ENCODE peak calls at places on chromosomes 5 and 9, in six cellular contexts. I, U, L, N, C and W are unnamed samples.

GRCh38 chr5:36414869-36415282 is 113.2 kb upstream of the RANBP3L start:
- DNase-seq in C (no peak), I (peak), L (peak), N (no peak), U (no peak), W (peak)

GRCh38 chr5:64742821-64743220 is 25.7 kb downstream of the SREK1IP1 start:
- DNase-seq in L (no peak), I (no peak), N (no peak), U (no peak), C (peak), W (no peak)

GRCh38 chr9:79012561-79012960 is 559.2 kb upstream of the TLE4 start:
- DNase-seq in I (peak), C (peak), N (no peak), L (peak), U (no peak), W (no peak)

GRCh38 chr5:95667219-95667618 is 15.6 kb downstream of the SPATA9 start:
- DNase-seq in C (no peak), L (no peak), N (no peak), U (peak), I (no peak), W (no peak)

GRCh38 chr9:79184821-79185220 is 386.9 kb upstream of the TLE4 start:
- DNase-seq in L (no peak), U (no peak), I (no peak), N (no peak), C (peak), W (no peak)

GRCh38 chr9:16704489-16705111 is 165.9 kb downstream of the BNC2 start:
- DNase-seq in L (no peak), I (peak), U (no peak), N (peak), C (peak), W (no peak)

GRCh38 chr5:163569284-163569683 is 63.9 kb downstream of the MAT2B start:
- DNase-seq in I (no peak), C (no peak), N (no peak), L (peak), U (no peak), W (no peak)

GRCh38 chr5:130213607-130214006 is 309.3 kb downstream of the CHSY3 start:
- DNase-seq in U (no peak), C (no peak), I (no peak), L (no peak), N (no peak), W (no peak)

GRCh38 chr9:93451762-93452709 is 551 bp downstream of the FAM120A start:
- DNase-seq in L (peak), C (peak), U (peak), N (peak), I (peak), W (no peak)

GRCh38 chr9:104802110-104802509 is 38.2 kb downstream of the NIPSNAP3B start:
- DNase-seq in L (no peak), U (no peak), I (no peak), N (no peak), C (no peak), W (no peak)

GRCh38 chr9:33791117-33791516 is 4.2 kb upstream of the PRSS3 start:
- DNase-seq in L (peak), C (peak), U (peak), N (no peak), I (no peak), W (no peak)

GRCh38 chr5:120901199-120901598 is 437.1 kb downstream of the PRR16 start:
- DNase-seq in N (no peak), U (no peak), C (peak), I (no peak), L (peak), W (no peak)

GRCh38 chr9:105151686-105151995 is 92.8 kb upstream of the SLC44A1 start:
- DNase-seq in L (no peak), N (no peak), C (no peak), I (no peak), U (no peak), W (no peak)

GRCh38 chr9:109101810-109102209 is 17.9 kb downstream of the TMEM245 start:
- DNase-seq in I (no peak), U (peak), L (peak), N (no peak), C (peak), W (peak)

GRCh38 chr5:23242891-23243290 is 264.5 kb upstream of the PRDM9 start:
- DNase-seq in U (no peak), L (no peak), I (no peak), N (no peak), C (no peak), W (no peak)

GRCh38 chr5:4044881-4045280 is 449.2 kb downstream of the IRX1 start:
- DNase-seq in I (no peak), C (no peak), N (no peak), L (no peak), U (no peak), W (no peak)

GRCh38 chr9:132241840-132242620 is 80.2 kb downstream of the NTNG2 start:
- DNase-seq in C (no peak), N (no peak), L (no peak), I (peak), U (peak), W (no peak)

GRCh38 chr9:79057576-79057975 is 514.2 kb upstream of the TLE4 start:
- DNase-seq in C (peak), I (no peak), L (no peak), U (no peak), N (no peak), W (peak)

GRCh38 chr5:11182441-11183080 is 421.5 kb upstream of the DAP start:
- DNase-seq in L (peak), N (no peak), U (no peak), I (peak), C (peak), W (peak)

GRCh38 chr9:136328622-136329041 is 1.3 kb downstream of the GPSM1 start:
- DNase-seq in I (peak), C (peak), N (no peak), L (no peak), U (no peak), W (no peak)

GRCh38 chr5:148343049-148343413 is 7.7 kb downstream of the SPINK9 start:
- DNase-seq in U (no peak), I (peak), C (no peak), N (no peak), L (peak), W (no peak)

GRCh38 chr5:141655020-141655419 is 3.8 kb upstream of the FCHSD1 start:
- DNase-seq in N (no peak), C (no peak), I (no peak), U (no peak), L (no peak), W (no peak)

GRCh38 chr9:91197232-91198181 is 164.2 kb downstream of the AUH start:
- DNase-seq in N (peak), L (peak), U (peak), I (peak), C (peak), W (peak)

GRCh38 chr5:149561848-149562247 is 10.6 kb upstream of the CSNK1A1 start:
- DNase-seq in L (peak), N (peak), I (peak), U (no peak), C (peak), W (peak)

GRCh38 chr5:14054111-14054854 is 88.9 kb upstream of the TRIO start:
- DNase-seq in C (no peak), I (no peak), U (no peak), N (no peak), L (no peak), W (no peak)

GRCh38 chr9:97052735-97053134 is 13.8 kb upstream of the CTSV start:
- DNase-seq in L (no peak), N (no peak), U (no peak), C (no peak), I (no peak), W (no peak)

GRCh38 chr9:17876687-17877086 is 297.8 kb downstream of the SH3GL2 start:
- DNase-seq in L (no peak), U (no peak), N (no peak), C (no peak), I (no peak), W (no peak)

GRCh38 chr9:16559418-16560188 is 310.9 kb downstream of the BNC2 start:
- DNase-seq in C (no peak), N (no peak), L (no peak), U (no peak), I (no peak), W (no peak)

GRCh38 chr5:175745212-175745611 is 87.3 kb downstream of the HRH2 start:
- DNase-seq in I (no peak), N (no peak), L (peak), C (no peak), U (no peak), W (no peak)

GRCh38 chr9:974993-975739 is 1.3 kb upstream of the DMRT3 start:
- DNase-seq in L (no peak), N (no peak), C (no peak), U (no peak), I (peak), W (no peak)

GRCh38 chr9:77714077-77714549 is 66.0 kb upstream of the GNA14 start:
- DNase-seq in N (no peak), U (no peak), C (peak), I (no peak), L (no peak), W (no peak)

GRCh38 chr9:127138444-127138843 is 16.0 kb upstream of the ANGPTL2 start:
- DNase-seq in C (no peak), U (no peak), N (no peak), I (no peak), L (no peak), W (no peak)

GRCh38 chr5:132074772-132075718 is 1.5 kb downstream of the CSF2 start:
- DNase-seq in U (no peak), C (no peak), N (no peak), L (no peak), I (no peak), W (no peak)

GRCh38 chr9:124684140-124684539 is 87.0 kb downstream of the NR6A1 start:
- DNase-seq in I (no peak), N (no peak), C (no peak), L (no peak), U (no peak), W (no peak)

GRCh38 chr5:10499776-10500175 is 58.1 kb downstream of the ROPN1L start:
- DNase-seq in L (no peak), I (no peak), N (no peak), C (no peak), U (no peak), W (no peak)

DNA sequence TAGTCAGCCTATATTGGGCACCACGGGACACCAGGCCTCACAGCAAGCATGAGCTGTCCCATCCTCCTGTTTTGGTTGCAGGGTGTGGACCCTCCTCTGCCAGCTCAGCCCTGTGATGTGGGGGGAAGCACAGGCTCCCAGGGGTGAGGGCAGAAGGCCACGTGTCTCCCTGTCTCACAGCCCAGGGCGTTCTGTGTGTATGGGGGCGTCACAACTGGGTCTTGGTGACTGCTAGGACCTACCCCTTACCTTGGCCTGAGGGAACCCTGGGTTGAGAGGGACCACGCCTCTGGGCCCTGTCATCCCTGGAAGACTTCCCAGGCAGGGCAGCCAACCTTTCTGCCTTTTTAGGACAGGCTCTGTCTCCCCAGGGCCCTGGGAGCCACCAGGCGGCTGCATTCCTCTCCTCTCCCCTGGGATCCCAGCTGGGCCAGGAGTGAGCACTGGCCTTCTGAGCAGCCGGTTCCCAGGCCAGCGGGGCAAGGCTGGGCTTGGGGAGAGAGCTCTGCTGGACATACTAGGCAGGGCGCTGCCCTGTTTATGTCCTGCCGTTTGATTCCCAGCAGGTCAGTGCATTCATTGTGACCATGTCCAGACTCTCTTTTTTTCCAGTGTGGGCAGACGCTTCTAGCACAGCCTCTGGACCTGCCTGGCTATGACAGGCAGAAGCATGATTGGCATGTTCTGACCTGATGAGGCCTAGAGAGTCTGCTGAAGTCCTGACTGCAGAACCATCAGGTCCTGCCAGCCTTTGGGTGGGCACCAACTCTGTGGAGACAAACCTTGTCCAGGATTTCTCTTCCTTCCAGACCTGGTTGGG is 97.5 kb downstream of the DAB2IP start:
- DNase-seq in L (no peak), N (peak), I (no peak), C (no peak), U (no peak), W (no peak)
- TF ChIP-seq CTCF in L (no peak), N (peak), I (no peak), C (no peak), U (no peak), W (no peak)

GRCh38 chr9:20624201-20625002 is 2.1 kb upstream of the MLLT3 start:
- DNase-seq in L (peak), I (peak), N (peak), U (peak), C (peak), W (no peak)
- H3K4me3 ChIP-seq in L (peak), I (peak), N (peak), U (no peak), C (peak), W (peak)

GRCh38 chr9:70603020-70603411 is 188.6 kb upstream of the KLF9 start:
- DNase-seq in C (no peak), L (no peak), I (peak), N (no peak), U (no peak), W (no peak)

GRCh38 chr9:70601000-70601929 is 186.8 kb upstream of the KLF9 start:
- DNase-seq in N (peak), U (peak), C (peak), L (peak), I (no peak), W (peak)

GRCh38 chr9:70597886-70598285 is 183.4 kb upstream of the KLF9 start:
- DNase-seq in U (no peak), N (no peak), C (no peak), L (no peak), I (no peak), W (no peak)

GRCh38 chr9:70602364-70603019 is 188.0 kb upstream of the KLF9 start:
- DNase-seq in L (peak), I (peak), N (peak), C (peak), U (peak), W (peak)

GRCh38 chr9:70600479-70600878 is 186.0 kb upstream of the KLF9 start:
- DNase-seq in C (peak), I (no peak), L (no peak), U (no peak), N (peak), W (peak)
- TF ChIP-seq CTCF in C (no peak), I (no peak), L (no peak), U (no peak), N (no peak), W (no peak)

GRCh38 chr5:41542183-41542582 is 31.8 kb upstream of the PLCXD3 start:
- DNase-seq in C (no peak), I (no peak), U (no peak), L (no peak), N (no peak), W (no peak)

GRCh38 chr5:41537581-41537980 is 27.2 kb upstream of the PLCXD3 start:
- DNase-seq in I (no peak), U (no peak), C (no peak), N (no peak), L (no peak), W (no peak)

DNA sequence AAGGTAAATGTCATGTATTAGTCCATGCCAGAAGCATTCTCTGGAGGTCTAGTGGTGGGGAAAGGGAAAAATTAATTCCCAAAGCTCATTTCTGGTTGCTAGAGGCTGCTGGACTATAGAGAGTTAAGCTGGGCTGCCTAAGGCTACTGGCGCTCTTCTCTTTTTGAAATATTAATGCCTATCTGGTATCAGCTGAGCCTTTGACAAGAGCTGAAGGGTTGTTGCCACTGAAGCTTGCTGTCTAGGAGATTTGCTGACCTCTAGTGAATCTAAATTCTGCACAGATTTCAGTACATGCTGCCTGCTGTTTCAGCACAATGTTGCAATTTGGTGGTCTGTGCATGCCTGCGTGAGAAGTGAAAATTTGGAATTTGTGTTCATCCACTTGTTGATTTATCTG is 29.1 kb upstream of the PLCXD3 start:
- DNase-seq in C (no peak), I (no peak), N (no peak), L (no peak), U (no peak), W (no peak)
- H3K4me3 ChIP-seq in C (no peak), I (no peak), N (no peak), L (no peak), U (no peak), W (no peak)